ENCODE peak calls at places on chromosomes 5 and 9, in seven cellular contexts. One of them, this sample, is unnamed.
A peak's percentile ranks its signal among the peaks of the same experiment; 100 is the strongest.

GRCh38 chr5:134585966-134586365 is 46.7 kb downstream of the SAR1B start:
- DNase-seq in GM06990: no peak
- DNase-seq in stimulated activated CD4-positive, alpha-beta T cell treated with anti-CD3 and anti-CD28 coated beads, Interleukin-15, amount 100 ng/mL, for 24 hours: no peak
- DNase-seq in GM23248: no peak
- DNase-seq in epithelial cell of esophagus: no peak
- DNase-seq in body of pancreas: no peak
- DNase-seq in fibroblast of the aortic adventitia: no peak
- DNase-seq in this sample: no peak

GRCh38 chr5:96408276-96408777 is 24.7 kb downstream of the PCSK1 start:
- DNase-seq in GM06990: no peak
- DNase-seq in stimulated activated CD4-positive, alpha-beta T cell treated with anti-CD3 and anti-CD28 coated beads, Interleukin-15, amount 100 ng/mL, for 24 hours: no peak
- DNase-seq in GM23248: peak; percentile 71
- DNase-seq in epithelial cell of esophagus: peak; percentile 93
- DNase-seq in body of pancreas: no peak
- DNase-seq in fibroblast of the aortic adventitia: peak; percentile 93
- DNase-seq in this sample: peak; percentile 89

GRCh38 chr5:59592101-59592500 is 301.4 kb downstream of the PDE4D start:
- DNase-seq in GM06990: peak; percentile 34
- DNase-seq in stimulated activated CD4-positive, alpha-beta T cell treated with anti-CD3 and anti-CD28 coated beads, Interleukin-15, amount 100 ng/mL, for 24 hours: no peak
- DNase-seq in GM23248: peak; percentile 62
- DNase-seq in epithelial cell of esophagus: peak; percentile 96
- DNase-seq in body of pancreas: no peak
- DNase-seq in fibroblast of the aortic adventitia: peak; percentile 12
- DNase-seq in this sample: peak; percentile 63

GRCh38 chr5:172954277-172954676 is 4.9 kb upstream of the RPL26L1 start:
- DNase-seq in GM06990: no peak
- DNase-seq in stimulated activated CD4-positive, alpha-beta T cell treated with anti-CD3 and anti-CD28 coated beads, Interleukin-15, amount 100 ng/mL, for 24 hours: no peak
- DNase-seq in GM23248: no peak
- DNase-seq in epithelial cell of esophagus: no peak
- DNase-seq in body of pancreas: no peak
- DNase-seq in fibroblast of the aortic adventitia: no peak
- DNase-seq in this sample: no peak

GRCh38 chr5:96528262-96528661 is 95.2 kb upstream of the PCSK1 start:
- DNase-seq in GM06990: no peak
- DNase-seq in stimulated activated CD4-positive, alpha-beta T cell treated with anti-CD3 and anti-CD28 coated beads, Interleukin-15, amount 100 ng/mL, for 24 hours: no peak
- DNase-seq in GM23248: no peak
- DNase-seq in epithelial cell of esophagus: no peak
- DNase-seq in body of pancreas: no peak
- DNase-seq in fibroblast of the aortic adventitia: no peak
- DNase-seq in this sample: no peak

GRCh38 chr5:159051431-159052281 is 48.1 kb downstream of the EBF1 start:
- DNase-seq in GM06990: peak; percentile 73
- DNase-seq in stimulated activated CD4-positive, alpha-beta T cell treated with anti-CD3 and anti-CD28 coated beads, Interleukin-15, amount 100 ng/mL, for 24 hours: peak; percentile 32
- DNase-seq in GM23248: peak; percentile 80
- DNase-seq in epithelial cell of esophagus: peak; percentile 6
- DNase-seq in body of pancreas: peak; percentile 38
- DNase-seq in fibroblast of the aortic adventitia: peak; percentile 46
- DNase-seq in this sample: no peak

GRCh38 chr9:24413651-24414050 is 132.0 kb downstream of the IZUMO3 start:
- DNase-seq in GM06990: no peak
- DNase-seq in stimulated activated CD4-positive, alpha-beta T cell treated with anti-CD3 and anti-CD28 coated beads, Interleukin-15, amount 100 ng/mL, for 24 hours: no peak
- DNase-seq in GM23248: peak; percentile 0
- DNase-seq in epithelial cell of esophagus: peak; percentile 52
- DNase-seq in body of pancreas: no peak
- DNase-seq in fibroblast of the aortic adventitia: peak; percentile 64
- DNase-seq in this sample: peak; percentile 47

GRCh38 chr5:106874531-106874930 is 796.2 kb downstream of the EFNA5 start:
- DNase-seq in GM06990: no peak
- DNase-seq in stimulated activated CD4-positive, alpha-beta T cell treated with anti-CD3 and anti-CD28 coated beads, Interleukin-15, amount 100 ng/mL, for 24 hours: no peak
- DNase-seq in GM23248: no peak
- DNase-seq in epithelial cell of esophagus: no peak
- DNase-seq in body of pancreas: no peak
- DNase-seq in fibroblast of the aortic adventitia: no peak
- DNase-seq in this sample: no peak

GRCh38 chr5:181190711-181191525 is 14.1 kb downstream of the TRIM7 start:
- DNase-seq in GM06990: peak; percentile 76
- DNase-seq in stimulated activated CD4-positive, alpha-beta T cell treated with anti-CD3 and anti-CD28 coated beads, Interleukin-15, amount 100 ng/mL, for 24 hours: peak; percentile 68
- DNase-seq in GM23248: peak; percentile 72
- DNase-seq in epithelial cell of esophagus: peak; percentile 52
- DNase-seq in body of pancreas: peak; percentile 53
- DNase-seq in fibroblast of the aortic adventitia: peak; percentile 39
- DNase-seq in this sample: no peak

GRCh38 chr5:90640484-90641059 is 82.0 kb downstream of the ADGRV1 start:
- DNase-seq in GM06990: no peak
- DNase-seq in stimulated activated CD4-positive, alpha-beta T cell treated with anti-CD3 and anti-CD28 coated beads, Interleukin-15, amount 100 ng/mL, for 24 hours: no peak
- DNase-seq in GM23248: no peak
- DNase-seq in epithelial cell of esophagus: peak; percentile 9
- DNase-seq in body of pancreas: peak; percentile 19
- DNase-seq in fibroblast of the aortic adventitia: no peak
- DNase-seq in this sample: peak; percentile 13

GRCh38 chr9:35293381-35293780 is 131.6 kb downstream of the UNC13B start:
- DNase-seq in GM06990: no peak
- DNase-seq in stimulated activated CD4-positive, alpha-beta T cell treated with anti-CD3 and anti-CD28 coated beads, Interleukin-15, amount 100 ng/mL, for 24 hours: no peak
- DNase-seq in GM23248: no peak
- DNase-seq in epithelial cell of esophagus: no peak
- DNase-seq in body of pancreas: no peak
- DNase-seq in fibroblast of the aortic adventitia: no peak
- DNase-seq in this sample: no peak